ENCODE peak calls at places on chromosomes 2 and 18, in eight cellular contexts. V, X, Y, R, S, L, Q and N are unnamed samples.

GRCh38 chr2:95001701-95002100 is 23.8 kb upstream of the MAL start:
- DNase-seq in R (no peak), Y (no peak), X (no peak), S (no peak), L (no peak), Q (no peak), V (no peak), N (no peak)

GRCh38 chr18:61765097-61765496 is 127.7 kb downstream of the RNF152 start:
- DNase-seq in R (no peak), V (no peak), Y (peak; percentile 22), X (peak; percentile 54), L (no peak), S (peak; percentile 26), Q (no peak), N (peak; percentile 52)

GRCh38 chr2:98664323-98664722 is 55.9 kb downstream of the UNC50 start:
- DNase-seq in X (no peak), Q (no peak), L (no peak), S (no peak), V (no peak), Y (no peak), R (no peak), N (no peak)

GRCh38 chr2:240925191-240925575 is 19.0 kb downstream of the CROCC2 start:
- DNase-seq in Q (no peak), Y (peak; percentile 18), R (peak; percentile 2), V (no peak), X (no peak), L (no peak), S (no peak), N (no peak)

GRCh38 chr2:64273524-64274398 is 129.5 kb upstream of the PELI1 start:
- DNase-seq in X (peak; percentile 71), R (peak; percentile 67), S (peak; percentile 87), Y (no peak), Q (peak; percentile 71), V (no peak), L (no peak), N (peak; percentile 91)

GRCh38 chr2:221568299-221568698 is 3.8 kb downstream of the EPHA4 start:
- DNase-seq in V (no peak), Q (no peak), R (no peak), S (no peak), X (no peak), Y (no peak), L (no peak), N (no peak)

GRCh38 chr18:63763831-63764600 is 11.2 kb upstream of the SERPINB7 start:
- DNase-seq in Q (no peak), Y (no peak), R (no peak), L (no peak), V (no peak), S (no peak), X (peak; percentile 85), N (no peak)

GRCh38 chr18:50393802-50394201 is 19.0 kb downstream of the SKA1 start:
- DNase-seq in X (no peak), V (no peak), Q (no peak), S (no peak), Y (no peak), R (no peak), L (no peak), N (no peak)

GRCh38 chr2:134261398-134262131 is 7.7 kb downstream of the MGAT5 start:
- DNase-seq in S (peak; percentile 52), V (no peak), X (peak; percentile 29), Q (no peak), L (peak; percentile 7), Y (peak; percentile 61), R (no peak), N (peak; percentile 49)

GRCh38 chr2:172080641-172081230 is 4.6 kb upstream of the DLX1 start:
- DNase-seq in Q (no peak), R (no peak), V (no peak), Y (no peak), L (no peak), X (no peak), S (no peak), N (no peak)

GRCh38 chr18:13530879-13531387 is 195.4 kb downstream of the FAM210A start:
- DNase-seq in V (no peak), R (peak; percentile 62), X (peak; percentile 84), Q (no peak), L (peak; percentile 13), S (peak; percentile 64), Y (peak; percentile 41), N (peak; percentile 55)

GRCh38 chr2:225120175-225120574 is 77.9 kb upstream of the DOCK10 start:
- DNase-seq in S (peak; percentile 75), R (no peak), Q (no peak), X (no peak), L (no peak), V (no peak), Y (no peak), N (peak; percentile 15)

GRCh38 chr2:127105656-127106456 is 1.1 kb downstream of the BIN1 start:
- DNase-seq in R (peak; percentile 34), Q (peak; percentile 85), Y (no peak), L (no peak), S (peak; percentile 69), X (peak; percentile 60), V (no peak), N (peak; percentile 59)

GRCh38 chr2:133420748-133421147 is 147.5 kb downstream of the NCKAP5 start:
- DNase-seq in V (no peak), S (no peak), X (no peak), R (peak; percentile 10), L (no peak), Y (no peak), Q (no peak), N (no peak)

DNA sequence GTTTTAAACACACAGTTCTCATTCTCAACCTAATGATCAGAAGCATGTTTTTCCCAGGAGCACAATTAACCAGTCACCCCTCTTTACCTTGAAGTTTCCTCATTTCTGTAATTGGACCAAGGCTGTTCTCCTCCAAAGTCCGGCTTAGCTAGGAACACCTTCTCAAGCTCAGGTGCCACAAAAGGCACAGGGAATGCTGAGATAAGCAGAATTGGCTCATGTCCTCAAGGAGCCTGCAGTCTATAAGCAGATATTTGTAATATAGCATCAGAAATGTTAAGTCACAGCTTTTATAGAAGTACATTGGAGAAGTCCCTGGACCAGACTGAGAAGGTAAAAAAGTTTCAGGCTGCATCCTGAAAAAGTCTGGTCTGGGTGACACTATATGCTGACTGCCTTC is 20.7 kb downstream of the OSR1 start:
- DNase-seq in V (no peak), S (no peak), Y (no peak), R (no peak), X (no peak), Q (no peak), L (no peak), N (no peak)
- H3K4me3 ChIP-seq in V (no peak overlapping the region), S (no peak overlapping the region), Y (no peak overlapping the region), R (no peak overlapping the region), X (no peak overlapping the region), Q (no peak overlapping the region), L (no peak overlapping the region), N (no peak overlapping the region)

DNA sequence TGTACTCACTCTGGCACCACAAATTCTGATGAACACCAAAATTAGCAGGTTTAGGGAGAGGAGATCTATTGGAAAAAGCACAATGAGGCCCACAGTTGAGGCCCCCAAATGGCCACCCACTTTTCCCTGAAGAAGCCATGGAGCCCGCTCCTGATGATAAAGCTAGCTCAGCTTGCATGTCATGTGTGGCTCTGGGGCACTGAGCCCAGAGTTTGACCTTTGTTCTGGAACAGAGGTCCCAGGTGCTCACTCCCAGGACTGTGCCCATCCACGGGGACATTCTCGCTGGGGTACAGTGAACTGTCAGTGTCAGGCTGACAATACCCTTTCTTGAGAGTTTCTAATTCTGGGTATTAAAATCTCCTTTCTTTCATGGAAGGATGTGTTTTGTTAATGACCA is 36.2 kb downstream of the XDH start:
- DNase-seq in X (no peak), L (no peak), R (no peak), Q (peak; percentile 20), V (no peak), S (no peak), Y (no peak), N (no peak)
- TF ChIP-seq CTCF in X (no peak), L (no peak), R (no peak), Q (no peak), V (no peak), S (no peak), Y (no peak), N (no peak)

GRCh38 chr2:218805627-218806026 is 23.7 kb downstream of the CYP27A1 start:
- DNase-seq in V (peak; percentile 27), R (no peak), L (no peak), Y (peak; percentile 58), S (peak; percentile 87), X (peak; percentile 92), Q (no peak), N (peak; percentile 42)
- H3K4me3 ChIP-seq in V (no peak overlapping the region), R (no peak overlapping the region), L (no peak overlapping the region), Y (peak overlapping the region; percentile 39), S (no peak overlapping the region), X (no peak overlapping the region), Q (no peak overlapping the region), N (no peak overlapping the region)

GRCh38 chr2:213152065-213152794 is 818 bp upstream of the IKZF2 start:
- DNase-seq in Y (peak; percentile 81), Q (peak; percentile 85), X (peak; percentile 91), V (no peak), S (peak; percentile 85), R (peak; percentile 72), L (no peak), N (peak; percentile 80)
- TF ChIP-seq CTCF in Y (peak; percentile 4), Q (no peak), X (peak; percentile 53), V (peak; percentile 14), S (peak; percentile 57), R (peak; percentile 46), L (no peak), N (peak; percentile 39)

DNA sequence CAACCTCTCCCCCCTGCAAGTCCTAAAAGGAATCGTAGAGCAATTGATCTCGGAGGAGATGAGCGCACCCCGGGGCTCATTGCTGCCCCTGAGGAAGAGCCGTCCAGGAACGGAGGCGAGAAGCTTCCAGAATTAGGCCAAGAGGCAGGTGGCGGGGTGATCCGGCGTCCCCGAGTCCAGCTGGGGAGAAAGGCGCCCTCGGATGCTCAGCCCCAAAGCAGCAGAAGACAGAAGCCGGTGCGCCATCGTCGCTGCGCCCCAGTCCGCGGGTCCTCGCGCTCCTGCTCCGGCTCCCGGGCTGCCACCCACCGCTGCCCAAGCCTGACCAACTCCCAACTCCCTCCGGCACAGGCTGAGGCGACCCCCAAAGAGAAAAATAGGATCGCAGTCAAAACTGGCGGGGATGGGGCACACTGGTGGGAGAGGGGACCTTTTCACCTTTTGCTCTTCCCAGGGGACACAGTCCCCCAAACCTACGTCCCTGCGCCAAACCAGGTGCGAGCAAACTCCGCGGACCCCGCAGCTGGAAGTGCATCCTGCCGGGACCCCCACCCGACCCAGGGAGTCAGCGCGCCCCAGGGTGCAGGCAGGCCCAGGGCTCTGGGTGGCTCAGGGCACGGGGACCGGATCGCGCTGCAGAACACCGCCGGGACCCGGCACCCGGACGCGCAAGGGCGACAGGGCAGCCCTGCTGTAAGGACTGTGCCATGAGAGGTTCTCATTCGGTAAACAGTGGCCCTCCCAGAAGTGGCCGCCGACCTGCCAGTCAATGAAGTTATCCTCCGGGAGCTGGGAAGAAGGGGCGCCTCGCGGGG is 8.5 kb upstream of the MEIS1 start:
- DNase-seq in R (no peak), Q (peak; percentile 81), L (no peak), V (no peak), S (no peak), Y (no peak), X (no peak), N (no peak)
- H3K4me3 ChIP-seq in R (peak overlapping the region; percentile 29), Q (peak overlapping the region; percentile 33), L (peak overlapping the region; percentile 60), V (no peak overlapping the region), S (peak overlapping the region; percentile 27), Y (no peak overlapping the region), X (peak overlapping the region; percentile 32), N (no peak overlapping the region)

DNA sequence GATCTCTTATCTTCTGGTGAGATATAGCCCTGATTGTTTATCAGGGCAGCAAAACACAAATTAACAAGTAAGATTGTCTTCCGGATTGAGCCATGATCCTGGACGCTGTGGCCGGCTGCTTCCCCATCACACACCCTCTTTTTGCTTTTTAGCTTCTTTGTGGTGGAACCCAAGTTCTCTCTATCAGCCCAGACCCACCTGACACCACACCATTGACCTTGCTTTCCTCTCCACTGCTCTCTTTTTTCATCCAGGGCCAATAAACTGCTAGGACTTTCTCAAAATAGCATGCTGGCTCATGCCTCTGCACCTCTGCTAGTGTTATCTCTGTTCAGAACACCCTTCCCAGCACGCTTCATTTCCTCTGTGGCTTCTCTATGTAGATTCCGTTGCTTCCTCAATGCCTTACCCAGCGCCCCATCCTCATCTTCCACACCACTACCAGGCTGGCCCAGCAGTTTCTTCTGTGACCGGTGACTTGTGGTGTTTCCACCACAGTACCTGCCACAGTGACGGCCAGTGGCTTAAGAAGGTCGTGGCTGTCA is 111.7 kb upstream of the CNTNAP5 start:
- DNase-seq in R (no peak), L (no peak), Q (no peak), Y (no peak), S (no peak), X (no peak), V (no peak), N (no peak)
- TF ChIP-seq CTCF in R (no peak), L (no peak), Q (no peak), Y (no peak), S (no peak), X (no peak), V (no peak), N (no peak)